ENCODE peak calls at places on chromosomes 2 and 18, in seven cellular contexts. M is heart right ventricle, R is lung, F is NT2/D1, P is IMR-90, I is body of pancreas, S is Peyer's patch. K is an unnamed sample.

GRCh38 chr2:8244634-8245033 is 437.2 kb upstream of the ID2 start:
- DNase-seq in M (no peak), R (no peak), F (no peak), P (no peak), I (no peak), S (no peak), K (no peak)

GRCh38 chr18:23662309-23663263 is at the start of gene ANKRD29:
- DNase-seq in M (peak; percentile 62), R (peak; percentile 43), F (no peak), P (no peak), I (peak; percentile 54), S (peak; percentile 59), K (peak; percentile 59)

GRCh38 chr2:39497077-39497867 is 60.2 kb upstream of the MAP4K3 start:
- DNase-seq in M (no peak), R (no peak), F (no peak), P (peak; percentile 70), I (peak; percentile 33), S (no peak), K (no peak)

GRCh38 chr2:101823347-101823791 is 125.9 kb downstream of the MAP4K4 start:
- DNase-seq in M (no peak), R (peak; percentile 56), F (peak; percentile 42), P (peak; percentile 82), I (peak; percentile 78), S (peak; percentile 90), K (peak; percentile 82)

GRCh38 chr2:240688563-240688919 is 3.1 kb upstream of the AQP12A start:
- DNase-seq in M (no peak), R (no peak), F (no peak), P (no peak), I (peak; percentile 30), S (no peak), K (no peak)

GRCh38 chr2:28173377-28173776 is 219.3 kb upstream of the FOSL2 start:
- DNase-seq in M (no peak), R (no peak), F (no peak), P (no peak), I (no peak), S (no peak), K (no peak)

GRCh38 chr2:71811157-71811556 is 336.5 kb downstream of the CYP26B1 start:
- DNase-seq in M (no peak), R (no peak), F (no peak), P (no peak), I (no peak), S (no peak), K (no peak)

GRCh38 chr2:189580267-189580661 is 322 bp downstream of the SLC40A1 start:
- DNase-seq in M (peak; percentile 41), R (peak; percentile 42), F (peak; percentile 18), P (no peak), I (peak; percentile 43), S (peak; percentile 56), K (no peak)

GRCh38 chr2:239187464-239188253 is 213.2 kb downstream of the HDAC4 start:
- DNase-seq in M (no peak), R (no peak), F (no peak), P (no peak), I (no peak), S (no peak), K (no peak)

GRCh38 chr2:145106293-145106692 is 586.4 kb upstream of the ZEB2 start:
- DNase-seq in M (no peak), R (no peak), F (no peak), P (no peak), I (no peak), S (no peak), K (no peak)

GRCh38 chr2:126244937-126245336 is 411.0 kb upstream of the GYPC start:
- DNase-seq in M (peak; percentile 21), R (peak; percentile 41), F (peak; percentile 77), P (no peak), I (peak; percentile 80), S (peak; percentile 85), K (no peak)

GRCh38 chr18:28823506-28824182 is 646.7 kb upstream of the CDH2 start:
- DNase-seq in M (no peak), R (no peak), F (no peak), P (no peak), I (no peak), S (no peak), K (no peak)

GRCh38 chr18:8969639-8970378 is 132.7 kb upstream of the NDUFV2 start:
- DNase-seq in M (no peak), R (no peak), F (no peak), P (peak; percentile 62), I (no peak), S (no peak), K (no peak)

GRCh38 chr2:40199758-40200157 is 252.1 kb downstream of the SLC8A1 start:
- DNase-seq in M (no peak), R (no peak), F (no peak), P (peak; percentile 74), I (no peak), S (no peak), K (no peak)

GRCh38 chr2:84800194-84800805 is 80.6 kb downstream of the TRABD2A start:
- DNase-seq in M (no peak), R (no peak), F (no peak), P (no peak), I (no peak), S (no peak), K (no peak)

DNA sequence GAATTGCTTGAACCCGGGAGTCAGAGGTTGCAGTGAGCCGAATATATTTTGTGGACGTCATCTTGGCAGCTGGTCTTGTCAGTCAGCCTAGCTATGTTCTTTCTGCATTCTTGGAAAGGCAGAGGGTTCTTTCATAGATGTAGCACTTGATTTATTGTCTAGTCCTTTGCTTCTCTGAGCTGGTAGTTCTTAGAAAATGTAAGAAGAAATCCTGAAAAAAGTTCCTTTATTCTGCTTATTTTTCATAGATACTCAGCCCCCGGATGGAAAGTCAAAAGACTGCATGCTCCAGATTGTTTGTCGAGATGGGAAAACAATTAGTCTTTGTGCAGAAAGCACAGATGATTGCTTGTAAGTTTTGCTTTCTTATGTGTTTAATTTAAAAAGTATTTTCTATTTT is 21.3 kb downstream of the PLEKHB2 start:
- DNase-seq in M (no peak), R (no peak), F (no peak), P (no peak), I (no peak), S (no peak), K (no peak)
- H3K36me3 ChIP-seq in M (peaks cover 8% of the 10 kb centered on the region), R (peaks cover 25% of the 10 kb centered on the region), F (peaks cover 84% of the 10 kb centered on the region), P (peaks cover 41% of the 10 kb centered on the region), I (peaks cover 27% of the 10 kb centered on the region), S (no peaks in the 10 kb centered on the region), K (peaks cover 57% of the 10 kb centered on the region)

GRCh38 chr2:219522111-219523030 is 8.1 kb downstream of the ASIC4 start:
- DNase-seq in M (no peak), R (no peak), F (no peak), P (peak; percentile 64), I (no peak), S (no peak), K (no peak)

GRCh38 chr2:219525533-219526232 is 11.4 kb downstream of the ASIC4 start:
- DNase-seq in M (no peak), R (no peak), F (no peak), P (no peak), I (no peak), S (no peak), K (no peak)

GRCh38 chr2:219521066-219521880 is 7.0 kb downstream of the ASIC4 start:
- DNase-seq in M (peak; percentile 45), R (no peak), F (peak; percentile 74), P (peak; percentile 37), I (peak; percentile 52), S (no peak), K (no peak)

GRCh38 chr2:219524817-219525216 is 10.5 kb downstream of the ASIC4 start:
- DNase-seq in M (no peak), R (no peak), F (no peak), P (no peak), I (no peak), S (no peak), K (no peak)

DNA sequence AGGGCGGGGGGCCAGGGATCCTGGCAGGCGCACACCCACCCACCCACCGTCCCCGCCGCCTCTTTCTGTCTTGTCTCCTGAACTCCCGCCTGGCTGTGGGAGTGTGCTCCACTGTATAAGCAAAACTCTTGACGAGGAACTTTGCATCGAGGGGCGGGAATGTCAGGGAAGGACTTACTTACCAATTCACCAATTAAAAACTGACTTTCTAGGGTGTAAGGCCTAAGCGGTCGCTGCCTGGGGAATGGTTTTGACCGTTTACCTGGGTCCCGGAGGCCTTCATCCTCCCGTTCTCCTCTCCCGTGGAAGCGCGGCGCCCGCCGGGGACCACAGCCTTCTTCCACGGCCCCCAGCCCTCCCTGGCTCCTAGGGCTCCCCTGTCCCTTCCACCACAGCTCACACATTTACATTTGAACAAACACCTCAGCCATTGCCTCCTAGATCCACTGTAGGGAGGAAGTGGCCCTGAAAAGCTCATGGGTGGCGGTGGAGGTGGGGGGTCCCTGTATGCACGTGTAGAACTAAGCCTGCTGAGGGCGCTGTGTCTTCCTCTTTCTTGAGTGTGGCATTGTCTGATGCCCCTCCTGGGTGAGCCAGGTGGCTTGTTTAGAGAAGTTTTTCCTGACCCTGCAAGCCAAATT is 8.9 kb downstream of the ASIC4 start:
- DNase-seq in M (no peak), R (no peak), F (no peak), P (no peak), I (no peak), S (no peak), K (no peak)
- H3K4me3 ChIP-seq in M (peak overlapping the region; percentile 14), R (no peak overlapping the region), F (peak overlapping the region; percentile 64), P (no peak overlapping the region), I (no peak overlapping the region), S (peak overlapping the region; percentile 27), K (no peak overlapping the region)

GRCh38 chr18:62959481-62959880 is 244.1 kb downstream of the PHLPP1 start:
- DNase-seq in M (no peak), R (no peak), F (no peak), P (peak; percentile 59), I (no peak), S (no peak), K (no peak)
- H3K36me3 ChIP-seq in M (no peaks in the 10 kb centered on the region), R (no peaks in the 10 kb centered on the region), F (peaks cover 24% of the 10 kb centered on the region), P (peaks cover 1% of the 10 kb centered on the region), I (no peaks in the 10 kb centered on the region), S (no peaks in the 10 kb centered on the region), K (no peaks in the 10 kb centered on the region)

DNA sequence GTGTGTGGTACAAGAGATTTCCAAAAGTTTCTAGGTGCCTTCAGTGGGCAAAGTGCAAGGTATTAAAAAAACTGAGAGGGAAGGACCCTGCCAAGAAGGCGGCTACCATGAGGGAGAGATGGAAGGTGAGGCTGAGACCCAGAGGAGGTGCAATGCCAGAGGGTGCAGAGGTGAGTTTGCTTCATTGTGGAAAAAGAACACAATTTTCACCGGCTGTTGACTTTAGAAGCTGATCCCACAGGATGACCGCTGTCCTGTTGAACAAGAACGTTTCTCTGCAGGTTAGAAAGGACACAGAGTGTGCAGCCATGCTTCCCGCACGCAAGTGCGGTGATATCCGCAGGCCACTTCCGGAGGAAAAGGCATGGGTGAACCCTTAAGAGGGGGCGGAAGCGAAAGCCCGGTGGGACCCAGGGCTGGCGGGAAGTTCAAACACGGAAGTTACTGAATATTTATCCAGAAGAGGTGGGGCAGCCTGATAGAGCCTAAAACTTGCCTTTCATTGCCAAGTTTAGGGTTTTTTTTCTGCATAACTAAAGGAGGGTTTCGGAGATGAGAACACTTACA is 16.6 kb downstream of the SP110 start:
- DNase-seq in M (peak; percentile 24), R (no peak), F (no peak), P (no peak), I (no peak), S (peak; percentile 85), K (peak; percentile 33)
- H3K4me3 ChIP-seq in M (no peak overlapping the region), R (no peak overlapping the region), F (no peak overlapping the region), P (no peak overlapping the region), I (no peak overlapping the region), S (no peak overlapping the region), K (no peak overlapping the region)

K was measured in CD4-positive, alpha-beta memory T cell.